ENCODE peak calls at places on chromosomes 4 and X, in five cellular contexts. One of them, this sample, is unnamed.

GRCh38 chr4:128558896-128559669 is 250.4 kb upstream of the JADE1 start:
- DNase-seq in IMR-90: peak
- DNase-seq in prostate gland: peak
- DNase-seq in Caco-2: no peak
- DNase-seq in suprapubic skin: no peak
- DNase-seq in this sample: peak

GRCh38 chr4:177222776-177223175 is 86.9 kb upstream of the NEIL3 start:
- DNase-seq in IMR-90: no peak
- DNase-seq in prostate gland: no peak
- DNase-seq in Caco-2: no peak
- DNase-seq in suprapubic skin: no peak
- DNase-seq in this sample: no peak

GRCh38 chr4:147963839-147964238 is 232.0 kb downstream of the ARHGAP10 start:
- DNase-seq in IMR-90: no peak
- DNase-seq in prostate gland: no peak
- DNase-seq in Caco-2: no peak
- DNase-seq in suprapubic skin: no peak
- DNase-seq in this sample: no peak

GRCh38 chrX:56733459-56734046 is 4.5 kb downstream of the NBDY start:
- DNase-seq in IMR-90: peak
- DNase-seq in prostate gland: peak
- DNase-seq in Caco-2: no peak
- DNase-seq in suprapubic skin: no peak
- DNase-seq in this sample: peak

GRCh38 chr4:119604266-119604665 is 24.3 kb downstream of the PDE5A start:
- DNase-seq in IMR-90: no peak
- DNase-seq in prostate gland: no peak
- DNase-seq in Caco-2: no peak
- DNase-seq in suprapubic skin: no peak
- DNase-seq in this sample: no peak

GRCh38 chr4:104022871-104023270 is 303.1 kb upstream of the TACR3 start:
- DNase-seq in IMR-90: no peak
- DNase-seq in prostate gland: no peak
- DNase-seq in Caco-2: no peak
- DNase-seq in suprapubic skin: no peak
- DNase-seq in this sample: no peak

GRCh38 chr4:71680706-71681105 is 103.2 kb downstream of the GC start:
- DNase-seq in IMR-90: no peak
- DNase-seq in prostate gland: no peak
- DNase-seq in Caco-2: no peak
- DNase-seq in suprapubic skin: no peak
- DNase-seq in this sample: peak

GRCh38 chr4:170386511-170386910 is 296.8 kb upstream of the AADAT start:
- DNase-seq in IMR-90: no peak
- DNase-seq in prostate gland: no peak
- DNase-seq in Caco-2: no peak
- DNase-seq in suprapubic skin: no peak
- DNase-seq in this sample: peak

GRCh38 chrX:154596290-154596929 is 11.5 kb downstream of the CTAG1A start:
- DNase-seq in IMR-90: peak
- DNase-seq in prostate gland: peak
- DNase-seq in Caco-2: peak
- DNase-seq in suprapubic skin: no peak
- DNase-seq in this sample: peak

GRCh38 chr4:20839957-20840356 is 139.7 kb downstream of the PACRGL start:
- DNase-seq in IMR-90: peak
- DNase-seq in prostate gland: no peak
- DNase-seq in Caco-2: no peak
- DNase-seq in suprapubic skin: no peak
- DNase-seq in this sample: peak

GRCh38 chr4:15832523-15833451 is 54.7 kb downstream of the CD38 start:
- DNase-seq in IMR-90: no peak
- DNase-seq in prostate gland: no peak
- DNase-seq in Caco-2: no peak
- DNase-seq in suprapubic skin: no peak
- DNase-seq in this sample: no peak

GRCh38 chr4:13445841-13446790 is 38.0 kb downstream of the RAB28 start:
- DNase-seq in IMR-90: no peak
- DNase-seq in prostate gland: no peak
- DNase-seq in Caco-2: no peak
- DNase-seq in suprapubic skin: no peak
- DNase-seq in this sample: no peak
- H3K4me3 ChIP-seq in IMR-90: no peak
- H3K4me3 ChIP-seq in prostate gland: no peak
- H3K4me3 ChIP-seq in Caco-2: no peak
- H3K4me3 ChIP-seq in suprapubic skin: no peak
- H3K4me3 ChIP-seq in this sample: no peak

GRCh38 chr4:2870098-2870497 is 26.5 kb downstream of the ADD1 start:
- DNase-seq in IMR-90: no peak
- DNase-seq in prostate gland: no peak
- DNase-seq in Caco-2: no peak
- DNase-seq in suprapubic skin: no peak
- DNase-seq in this sample: no peak
- H3K4me3 ChIP-seq in IMR-90: no peak
- H3K4me3 ChIP-seq in prostate gland: no peak
- H3K4me3 ChIP-seq in Caco-2: no peak
- H3K4me3 ChIP-seq in suprapubic skin: no peak
- H3K4me3 ChIP-seq in this sample: no peak

GRCh38 chr4:67558493-67558892 is at the start of gene STAP1:
- DNase-seq in IMR-90: no peak
- DNase-seq in prostate gland: no peak
- DNase-seq in Caco-2: no peak
- DNase-seq in suprapubic skin: no peak
- DNase-seq in this sample: no peak
- H3K4me3 ChIP-seq in IMR-90: no peak
- H3K4me3 ChIP-seq in prostate gland: no peak
- H3K4me3 ChIP-seq in Caco-2: no peak
- H3K4me3 ChIP-seq in suprapubic skin: no peak
- H3K4me3 ChIP-seq in this sample: no peak

GRCh38 chr4:110630621-110631402 is 7.9 kb upstream of the PITX2 start:
- DNase-seq in IMR-90: no peak
- DNase-seq in prostate gland: no peak
- DNase-seq in Caco-2: no peak
- DNase-seq in suprapubic skin: no peak
- DNase-seq in this sample: no peak

GRCh38 chr4:110629780-110630500 is 7.1 kb upstream of the PITX2 start:
- DNase-seq in IMR-90: no peak
- DNase-seq in prostate gland: no peak
- DNase-seq in Caco-2: no peak
- DNase-seq in suprapubic skin: no peak
- DNase-seq in this sample: no peak

GRCh38 chr4:110632506-110633357 is 9.9 kb upstream of the PITX2 start:
- DNase-seq in IMR-90: no peak
- DNase-seq in prostate gland: no peak
- DNase-seq in Caco-2: no peak
- DNase-seq in suprapubic skin: no peak
- DNase-seq in this sample: no peak

GRCh38 chr4:110633358-110634319 is 10.8 kb upstream of the PITX2 start:
- DNase-seq in IMR-90: no peak
- DNase-seq in prostate gland: no peak
- DNase-seq in Caco-2: no peak
- DNase-seq in suprapubic skin: no peak
- DNase-seq in this sample: no peak

GRCh38 chr4:110631582-110632505 is 9.0 kb upstream of the PITX2 start:
- DNase-seq in IMR-90: peak
- DNase-seq in prostate gland: peak
- DNase-seq in Caco-2: peak
- DNase-seq in suprapubic skin: peak
- DNase-seq in this sample: peak
- H3K4me3 ChIP-seq in IMR-90: peak
- H3K4me3 ChIP-seq in prostate gland: no peak
- H3K4me3 ChIP-seq in Caco-2: no peak
- H3K4me3 ChIP-seq in suprapubic skin: peak
- H3K4me3 ChIP-seq in this sample: peak

GRCh38 chrX:126929071-126929470 is 109.5 kb downstream of the PRR32 start:
- DNase-seq in IMR-90: no peak
- DNase-seq in prostate gland: no peak
- DNase-seq in Caco-2: no peak
- DNase-seq in suprapubic skin: no peak
- DNase-seq in this sample: no peak
- H3K4me3 ChIP-seq in IMR-90: no peak
- H3K4me3 ChIP-seq in prostate gland: no peak
- H3K4me3 ChIP-seq in Caco-2: no peak
- H3K4me3 ChIP-seq in suprapubic skin: no peak
- H3K4me3 ChIP-seq in this sample: no peak

GRCh38 chrX:125006704-125007103 is 313.0 kb upstream of the TEX13C start:
- DNase-seq in IMR-90: no peak
- DNase-seq in prostate gland: no peak
- DNase-seq in Caco-2: no peak
- DNase-seq in suprapubic skin: no peak
- DNase-seq in this sample: no peak

GRCh38 chrX:125003746-125004446 is 315.8 kb upstream of the TEX13C start:
- DNase-seq in IMR-90: no peak
- DNase-seq in prostate gland: no peak
- DNase-seq in Caco-2: no peak
- DNase-seq in suprapubic skin: no peak
- DNase-seq in this sample: no peak

GRCh38 chrX:125005863-125006262 is 313.8 kb upstream of the TEX13C start:
- DNase-seq in IMR-90: no peak
- DNase-seq in prostate gland: no peak
- DNase-seq in Caco-2: no peak
- DNase-seq in suprapubic skin: no peak
- DNase-seq in this sample: no peak

DNA sequence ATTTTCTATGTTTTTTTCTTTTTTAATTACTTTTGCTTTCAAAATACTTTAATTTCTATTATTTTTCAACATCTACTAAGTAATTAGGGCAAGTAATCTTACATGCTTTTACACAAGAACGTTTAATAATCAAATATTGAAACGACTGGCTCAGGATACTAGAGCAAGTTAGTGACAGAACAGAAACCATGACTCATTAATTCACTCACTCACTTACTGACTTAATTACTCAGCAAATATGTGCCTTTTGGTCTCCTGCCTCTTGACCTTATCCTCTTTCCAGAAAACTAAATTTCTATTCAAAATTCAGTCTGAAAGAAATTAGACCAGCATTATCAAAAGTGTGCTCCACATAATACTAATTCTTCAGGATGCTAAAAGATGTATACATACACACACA is 314.9 kb upstream of the TEX13C start:
- DNase-seq in IMR-90: no peak
- DNase-seq in prostate gland: no peak
- DNase-seq in Caco-2: no peak
- DNase-seq in suprapubic skin: no peak
- DNase-seq in this sample: no peak
- H3K4me3 ChIP-seq in IMR-90: no peak
- H3K4me3 ChIP-seq in prostate gland: no peak
- H3K4me3 ChIP-seq in Caco-2: no peak
- H3K4me3 ChIP-seq in suprapubic skin: no peak
- H3K4me3 ChIP-seq in this sample: no peak

DNA sequence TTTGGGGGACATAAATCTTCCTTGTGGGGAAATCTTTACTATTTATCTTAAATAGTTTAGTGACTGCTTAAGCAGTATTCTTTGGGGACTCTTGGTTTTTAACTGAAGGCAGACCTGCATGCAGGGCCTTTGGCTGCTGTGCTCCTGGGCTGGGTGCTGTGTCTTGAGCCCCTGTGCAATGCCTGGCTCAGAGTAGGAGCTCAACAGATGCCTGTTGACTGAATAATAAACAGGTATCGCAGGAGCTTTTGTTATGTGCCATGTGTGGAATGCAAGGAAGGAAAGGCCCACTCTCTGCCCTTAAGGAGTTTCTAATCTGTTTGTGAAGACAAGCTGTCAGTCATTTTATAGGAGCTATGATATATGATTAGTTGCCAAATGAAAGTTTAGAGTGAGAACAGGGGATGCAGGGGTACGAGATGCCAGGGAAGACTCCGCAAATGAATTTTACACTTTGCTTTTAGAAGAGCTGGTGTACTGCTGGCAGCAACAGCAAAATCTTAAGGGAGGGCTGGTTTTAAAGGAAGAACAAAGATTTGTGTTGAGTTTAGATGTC is 6.7 kb downstream of the GAB1 start:
- DNase-seq in IMR-90: no peak
- DNase-seq in prostate gland: no peak
- DNase-seq in Caco-2: no peak
- DNase-seq in suprapubic skin: no peak
- DNase-seq in this sample: no peak
- H3K4me3 ChIP-seq in IMR-90: no peak
- H3K4me3 ChIP-seq in prostate gland: no peak
- H3K4me3 ChIP-seq in Caco-2: no peak
- H3K4me3 ChIP-seq in suprapubic skin: no peak
- H3K4me3 ChIP-seq in this sample: no peak

GRCh38 chr4:153224474-153224873 is 20.2 kb downstream of the TRIM2 start:
- DNase-seq in IMR-90: no peak
- DNase-seq in prostate gland: no peak
- DNase-seq in Caco-2: no peak
- DNase-seq in suprapubic skin: no peak
- DNase-seq in this sample: no peak
- H3K4me3 ChIP-seq in IMR-90: no peak
- H3K4me3 ChIP-seq in prostate gland: no peak
- H3K4me3 ChIP-seq in Caco-2: no peak
- H3K4me3 ChIP-seq in suprapubic skin: no peak
- H3K4me3 ChIP-seq in this sample: no peak

GRCh38 chr4:3389186-3389878 is 52.4 kb upstream of the HGFAC start:
- DNase-seq in IMR-90: no peak
- DNase-seq in prostate gland: no peak
- DNase-seq in Caco-2: no peak
- DNase-seq in suprapubic skin: no peak
- DNase-seq in this sample: no peak
- H3K4me3 ChIP-seq in IMR-90: peak
- H3K4me3 ChIP-seq in prostate gland: no peak
- H3K4me3 ChIP-seq in Caco-2: no peak
- H3K4me3 ChIP-seq in suprapubic skin: peak
- H3K4me3 ChIP-seq in this sample: peak

GRCh38 chrX:87664381-87664780 is 146.8 kb downstream of the KLHL4 start:
- DNase-seq in IMR-90: peak
- DNase-seq in prostate gland: no peak
- DNase-seq in Caco-2: no peak
- DNase-seq in suprapubic skin: no peak
- DNase-seq in this sample: peak
- H3K4me3 ChIP-seq in IMR-90: no peak
- H3K4me3 ChIP-seq in prostate gland: no peak
- H3K4me3 ChIP-seq in Caco-2: no peak
- H3K4me3 ChIP-seq in suprapubic skin: no peak
- H3K4me3 ChIP-seq in this sample: no peak